ENCODE peak calls at places on chromosome 4, in seven cellular contexts. I is cardiac fibroblast; P is astrocyte of the cerebellum; O is ecto neural progenitor cell; F is AML-193; S is MCF 10A; V is stimulated activated CD4-positive, alpha-beta T cell treated with anti-CD3 and anti-CD28 coated beads, TNF-alpha, amount 100 ng/mL, for 1 hour. A is an unnamed sample.
A peak's percentile ranks its signal among the peaks of the same experiment; 100 is the strongest.

GRCh38 chr4:95979961-95980876 is 140.3 kb downstream of the PDHA2 start:
- DNase-seq in I (no peak), P (no peak), O (no peak), F (no peak), S (no peak), V (no peak), A (no peak)

GRCh38 chr4:87055340-87055739 is 120.5 kb downstream of the AFF1 start:
- DNase-seq in I (peak; percentile 31), P (no peak), O (no peak), F (no peak), S (no peak), V (no peak), A (no peak)

GRCh38 chr4:89836897-89837384 is at the start of gene SNCA:
- DNase-seq in I (peak; percentile 11), P (no peak), O (peak; percentile 90), F (peak; percentile 58), S (peak; percentile 84), V (no peak), A (no peak)

GRCh38 chr4:107388736-107389135 is 331.3 kb downstream of the PAPSS1 start:
- DNase-seq in I (no peak), P (no peak), O (no peak), F (no peak), S (no peak), V (no peak), A (no peak)

GRCh38 chr4:1991596-1992434 is 17.0 kb downstream of the NELFA start:
- DNase-seq in I (no peak), P (no peak), O (no peak), F (no peak), S (no peak), V (no peak), A (no peak)

GRCh38 chr4:77959566-77960338 is 97.1 kb downstream of the MRPL1 start:
- DNase-seq in I (peak; percentile 76), P (peak; percentile 51), O (no peak), F (peak; percentile 28), S (peak; percentile 54), V (no peak), A (no peak)

GRCh38 chr4:184343400-184344177 is 125.9 kb upstream of the ENPP6 start:
- DNase-seq in I (peak; percentile 78), P (peak; percentile 48), O (peak; percentile 78), F (peak; percentile 50), S (peak; percentile 76), V (no peak), A (no peak)

GRCh38 chr4:88752754-88753153 is 55.1 kb upstream of the NAP1L5 start:
- DNase-seq in I (no peak), P (no peak), O (no peak), F (no peak), S (no peak), V (no peak), A (no peak)

GRCh38 chr4:88219099-88219498 is 60.7 kb upstream of the ABCG2 start:
- DNase-seq in I (peak; percentile 77), P (peak; percentile 40), O (no peak), F (peak; percentile 77), S (peak; percentile 52), V (no peak), A (no peak)

GRCh38 chr4:1578968-1579833 is 104.9 kb downstream of the FAM53A start:
- DNase-seq in I (peak; percentile 84), P (no peak), O (peak; percentile 86), F (peak; percentile 38), S (peak; percentile 68), V (peak; percentile 31), A (peak; percentile 64)

GRCh38 chr4:109590841-109591357 is 30.9 kb downstream of the MCUB start:
- DNase-seq in I (no peak), P (no peak), O (no peak), F (no peak), S (no peak), V (no peak), A (no peak)

GRCh38 chr4:90002406-90003040 is 107.9 kb downstream of the MMRN1 start:
- DNase-seq in I (no peak), P (no peak), O (no peak), F (no peak), S (no peak), V (no peak), A (no peak)

GRCh38 chr4:173498023-173498422 is 32.0 kb downstream of the HAND2 start:
- DNase-seq in I (no peak), P (no peak), O (no peak), F (no peak), S (no peak), V (no peak), A (no peak)

GRCh38 chr4:108172231-108172779 is 3.6 kb upstream of the LEF1 start:
- DNase-seq in I (no peak), P (no peak), O (peak; percentile 80), F (no peak), S (no peak), V (no peak), A (no peak)

GRCh38 chr4:159077702-159078495 is 25.0 kb upstream of the RAPGEF2 start:
- DNase-seq in I (no peak), P (no peak), O (no peak), F (no peak), S (peak; percentile 82), V (no peak), A (no peak)

GRCh38 chr4:140088317-140088967 is 65.5 kb downstream of the MAML3 start:
- DNase-seq in I (peak; percentile 47), P (no peak), O (no peak), F (no peak), S (no peak), V (no peak), A (no peak)

GRCh38 chr4:83362492-83363329 is 28.1 kb upstream of the HPSE start:
- DNase-seq in I (peak; percentile 61), P (peak; percentile 38), O (no peak), F (peak; percentile 48), S (peak; percentile 51), V (no peak), A (no peak)

GRCh38 chr4:177255359-177255758 is 54.3 kb upstream of the NEIL3 start:
- DNase-seq in I (no peak), P (no peak), O (no peak), F (no peak), S (no peak), V (no peak), A (no peak)

GRCh38 chr4:106366026-106366425 is 2.6 kb downstream of the GIMD1 start:
- DNase-seq in I (peak; percentile 81), P (no peak), O (no peak), F (no peak), S (no peak), V (no peak), A (no peak)

GRCh38 chr4:168398589-168398988 is 80.0 kb upstream of the DDX60 start:
- DNase-seq in I (no peak), P (no peak), O (no peak), F (no peak), S (no peak), V (no peak), A (no peak)

GRCh38 chr4:2482693-2483092 is 13.8 kb downstream of the RNF4 start:
- DNase-seq in I (peak; percentile 63), P (peak; percentile 75), O (no peak), F (no peak), S (no peak), V (no peak), A (no peak)

GRCh38 chr4:153512952-153513500 is 46.9 kb downstream of the TMEM131L start:
- DNase-seq in I (no peak), P (no peak), O (no peak), F (no peak), S (no peak), V (no peak), A (no peak)

GRCh38 chr4:107442538-107443083 is 277.4 kb downstream of the PAPSS1 start:
- DNase-seq in I (no peak), P (no peak), O (no peak), F (no peak), S (no peak), V (no peak), A (no peak)

GRCh38 chr4:169952236-169953088 is 73.7 kb downstream of the MFAP3L start:
- DNase-seq in I (no peak), P (no peak), O (no peak), F (no peak), S (no peak), V (no peak), A (no peak)

GRCh38 chr4:107740381-107740780 is 20.3 kb upstream of the PAPSS1 start:
- DNase-seq in I (peak; percentile 45), P (no peak), O (no peak), F (no peak), S (peak; percentile 24), V (no peak), A (no peak)

GRCh38 chr4:67288964-67289363 is 256.3 kb downstream of the CENPC start:
- DNase-seq in I (no peak), P (no peak), O (peak; percentile 61), F (peak; percentile 40), S (peak; percentile 51), V (no peak), A (no peak)

GRCh38 chr4:38678078-38678477 is 14.1 kb downstream of the KLF3 start:
- DNase-seq in I (peak; percentile 97), P (peak; percentile 92), O (no peak), F (no peak), S (no peak), V (no peak), A (no peak)

GRCh38 chr4:54898163-54898562 is 227.2 kb downstream of the KDR start:
- DNase-seq in I (peak; percentile 14), P (no peak), O (no peak), F (no peak), S (no peak), V (no peak), A (no peak)

GRCh38 chr4:5399790-5400421 is 308.5 kb downstream of the EVC2 start:
- DNase-seq in I (peak; percentile 53), P (peak; percentile 19), O (peak; percentile 55), F (no peak), S (peak; percentile 44), V (no peak), A (no peak)

GRCh38 chr4:78809928-78810835 is 34.0 kb downstream of the BMP2K start:
- DNase-seq in I (no peak), P (no peak), O (no peak), F (no peak), S (no peak), V (no peak), A (no peak)

GRCh38 chr4:109870061-109870460 is 22.2 kb downstream of the LRIT3 start:
- DNase-seq in I (no peak), P (no peak), O (no peak), F (no peak), S (no peak), V (no peak), A (no peak)

GRCh38 chr4:174138616-174139015 is 144.9 kb downstream of the FBXO8 start:
- DNase-seq in I (no peak), P (no peak), O (no peak), F (no peak), S (no peak), V (no peak), A (no peak)

GRCh38 chr4:150722908-150723362 is 141.0 kb downstream of the MAB21L2 start:
- DNase-seq in I (peak; percentile 91), P (no peak), O (no peak), F (no peak), S (peak; percentile 93), V (no peak), A (no peak)

GRCh38 chr4:70753630-70754029 is 31.9 kb downstream of the RUFY3 start:
- DNase-seq in I (no peak), P (no peak), O (no peak), F (no peak), S (no peak), V (no peak), A (no peak)

GRCh38 chr4:141962486-141962885 is 326.1 kb downstream of the IL15 start:
- DNase-seq in I (no peak), P (no peak), O (no peak), F (no peak), S (no peak), V (no peak), A (no peak)

GRCh38 chr4:140635606-140636005 is 66.8 kb upstream of the UCP1 start:
- DNase-seq in I (peak; percentile 31), P (no peak), O (no peak), F (no peak), S (peak; percentile 15), V (no peak), A (no peak)

GRCh38 chr4:43990968-43991367 is 457.6 kb downstream of the KCTD8 start:
- DNase-seq in I (no peak), P (no peak), O (no peak), F (no peak), S (no peak), V (no peak), A (no peak)

A was measured in activated naive CD8-positive, alpha-beta T cell treated with anti-CD3 and anti-CD28 coated beads, Interleukin-2, amount 50 U/mL, for 16 hours.